ENCODE peak calls at places on chromosome 3, in eight cellular contexts. U is tibial nerve, I is spleen, R is AG10803, Q is skeletal muscle cell, B is GM23338, H is mesenchymal stem cell, C is left ventricle myocardium inferior. M is an unnamed sample.

GRCh38 chr3:66021731-66022131 is 17.0 kb downstream of the MAGI1 start:
- DNase-seq in U (no peak), H (no peak), R (no peak), C (no peak), Q (no peak), B (peak), I (no peak), M (no peak)

GRCh38 chr3:101383156-101383575 is 62.8 kb upstream of the IMPG2 start:
- DNase-seq in C (no peak), U (no peak), R (peak), Q (peak), I (no peak), H (peak), B (peak), M (peak)

GRCh38 chr3:190514163-190515153 is 573 bp downstream of the IL1RAP start:
- DNase-seq in R (peak), C (peak), I (peak), U (peak), Q (no peak), H (peak), B (peak), M (peak)

GRCh38 chr3:58639842-58640241 is 26.7 kb downstream of the FAM3D start:
- DNase-seq in R (no peak), Q (no peak), H (no peak), C (no peak), B (no peak), U (no peak), I (no peak), M (no peak)

GRCh38 chr3:140500473-140500872 is 177.4 kb upstream of the TRIM42 start:
- DNase-seq in U (no peak), C (no peak), H (no peak), Q (no peak), B (no peak), R (no peak), I (no peak), M (no peak)

GRCh38 chr3:76021376-76021775 is 236.0 kb upstream of the ZNF717 start:
- DNase-seq in I (no peak), U (no peak), H (peak), R (no peak), C (no peak), B (no peak), Q (no peak), M (no peak)

GRCh38 chr3:30042274-30042859 is 564.0 kb upstream of the TGFBR2 start:
- DNase-seq in I (no peak), B (peak), Q (peak), H (peak), R (peak), U (peak), C (peak), M (peak)

GRCh38 chr3:187748050-187748481 is 2.8 kb upstream of the BCL6 start:
- DNase-seq in I (peak), C (peak), U (peak), Q (no peak), B (peak), R (peak), H (peak), M (peak)

GRCh38 chr3:114221165-114221880 is 16.1 kb downstream of the ZNF80 start:
- DNase-seq in I (no peak), H (no peak), C (peak), B (no peak), U (no peak), R (peak), Q (no peak), M (peak)

GRCh38 chr3:57557088-57557537 is 1.0 kb downstream of the PDE12 start:
- DNase-seq in R (peak), Q (peak), H (peak), I (no peak), B (peak), C (no peak), U (no peak), M (peak)

GRCh38 chr3:50806031-50806430 is 131.3 kb downstream of the DOCK3 start:
- DNase-seq in B (no peak), Q (no peak), R (no peak), I (no peak), H (no peak), U (no peak), C (no peak), M (no peak)

GRCh38 chr3:37377670-37378069 is 203.3 kb upstream of the LRRFIP2 start:
- DNase-seq in I (no peak), C (no peak), B (no peak), U (no peak), R (no peak), Q (no peak), H (no peak), M (no peak)

GRCh38 chr3:150666167-150666566 is 37.6 kb downstream of the ERICH6 start:
- DNase-seq in Q (no peak), R (no peak), I (no peak), U (no peak), B (no peak), H (no peak), C (no peak), M (no peak)

GRCh38 chr3:39814007-39814406 is 4.6 kb downstream of the MYRIP start:
- DNase-seq in U (no peak), H (no peak), I (no peak), Q (peak), R (peak), B (no peak), C (no peak), M (peak)

GRCh38 chr3:72272356-72272755 is 487.4 kb upstream of the PROK2 start:
- DNase-seq in R (no peak), H (no peak), U (no peak), C (no peak), I (no peak), Q (no peak), B (no peak), M (no peak)

GRCh38 chr3:72275296-72275820 is 490.4 kb upstream of the PROK2 start:
- DNase-seq in H (no peak), I (no peak), B (no peak), Q (no peak), R (no peak), U (no peak), C (no peak), M (no peak)

GRCh38 chr3:72273615-72274014 is 488.7 kb upstream of the PROK2 start:
- DNase-seq in B (peak), U (no peak), R (peak), C (no peak), I (no peak), Q (peak), H (peak), M (peak)

GRCh38 chr3:72271923-72272322 is 487.0 kb upstream of the PROK2 start:
- DNase-seq in U (no peak), C (no peak), H (no peak), Q (no peak), B (no peak), R (no peak), I (no peak), M (no peak)

GRCh38 chr3:72274511-72275295 is 489.8 kb upstream of the PROK2 start:
- DNase-seq in H (peak), R (peak), Q (peak), I (no peak), U (peak), B (no peak), C (peak), M (peak)
- H3K4me3 ChIP-seq in H (no peak), R (no peak), Q (no peak), I (no peak), U (no peak), B (no peak), C (peak), M (peak)

DNA sequence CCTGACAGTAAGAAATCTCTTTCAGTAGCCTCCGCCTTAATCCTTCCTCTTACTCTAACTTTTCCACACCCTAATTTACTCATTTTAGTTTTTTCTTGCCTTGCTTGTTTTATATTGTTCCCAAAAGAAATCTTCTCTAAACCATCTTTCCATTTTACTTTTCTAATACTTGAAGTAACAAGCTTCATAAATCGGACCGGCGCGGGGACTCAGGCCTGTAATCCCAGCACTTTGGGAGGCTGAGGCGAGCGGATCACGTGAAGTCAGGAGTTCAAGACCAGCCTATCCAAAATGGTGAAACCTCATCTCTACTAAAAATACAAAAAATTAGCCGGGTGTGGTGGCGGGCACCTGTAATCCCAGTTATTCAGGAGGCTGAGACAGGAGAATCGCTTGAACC is 17.3 kb downstream of the ZNF148 start:
- DNase-seq in H (no peak), Q (no peak), U (no peak), R (no peak), B (no peak), C (no peak), I (no peak), M (no peak)
- H3K4me3 ChIP-seq in H (no peak), Q (peak), U (peak), R (peak), B (peak), C (peak), I (peak), M (no peak)

DNA sequence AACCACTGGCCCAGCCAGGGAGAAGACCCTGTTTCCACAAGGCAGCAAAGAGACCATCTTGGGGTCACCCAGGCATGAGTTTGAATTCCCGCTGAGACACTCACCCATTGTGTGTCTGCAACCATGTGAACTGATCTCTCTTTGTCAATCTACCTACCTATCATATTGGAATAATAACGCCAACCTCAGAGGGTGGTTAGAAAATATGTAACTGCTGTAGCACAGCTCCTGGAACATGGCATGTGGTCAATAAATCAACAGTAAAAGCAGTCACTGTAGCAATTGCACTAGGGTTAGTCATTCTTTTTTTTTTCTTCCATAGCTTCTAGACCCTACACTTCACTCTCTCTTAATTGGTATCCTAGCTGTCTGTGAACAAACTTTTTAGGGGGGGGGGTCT is 64.2 kb upstream of the SLCO2A1 start:
- DNase-seq in H (peak), C (no peak), R (peak), Q (no peak), I (no peak), U (no peak), B (no peak), M (no peak)
- H3K4me3 ChIP-seq in H (no peak), C (no peak), R (no peak), Q (no peak), I (no peak), U (no peak), B (no peak), M (no peak)

DNA sequence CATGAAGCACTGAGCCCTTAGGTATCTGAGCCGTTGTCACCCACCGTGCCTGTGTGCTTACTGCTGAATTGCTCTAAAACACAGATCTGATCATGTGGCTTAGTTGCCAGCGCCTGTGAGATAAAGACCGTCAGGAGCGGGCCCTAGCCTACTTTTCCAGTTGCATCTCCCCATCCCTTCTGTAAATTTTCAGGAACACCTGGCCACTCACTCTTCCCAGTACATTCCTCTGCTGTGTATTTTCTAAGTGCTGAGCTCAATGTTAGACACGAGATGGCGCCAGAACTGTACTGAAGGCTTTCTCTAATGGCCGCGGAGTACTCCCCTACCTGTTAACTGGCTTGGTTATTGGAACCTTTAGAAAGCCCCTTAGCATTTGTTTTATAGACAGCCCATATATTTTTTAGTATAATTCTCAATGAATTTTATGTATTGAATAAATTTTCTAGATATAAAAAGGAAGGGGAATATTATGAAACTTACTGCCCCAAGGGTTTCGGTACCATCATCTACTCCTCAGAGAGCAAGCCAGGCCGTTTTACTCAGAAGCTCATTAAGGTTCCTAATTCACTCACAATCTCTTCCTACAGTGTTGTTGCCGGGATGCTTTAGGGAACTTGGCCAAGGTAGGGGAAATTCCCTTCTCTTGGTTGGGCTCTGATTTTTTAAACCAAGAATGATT is 16.7 kb upstream of the WNT7A start:
- DNase-seq in R (peak), B (peak), I (peak), C (no peak), U (no peak), H (peak), Q (peak), M (peak)
- H3K4me3 ChIP-seq in R (peak), B (peak), I (no peak), C (peak), U (no peak), H (no peak), Q (no peak), M (no peak)

GRCh38 chr3:43892535-43892934 is 201.8 kb downstream of the ABHD5 start:
- DNase-seq in C (no peak), I (no peak), H (no peak), R (no peak), U (no peak), B (no peak), Q (no peak), M (no peak)

GRCh38 chr3:43893721-43894120 is 203.0 kb downstream of the ABHD5 start:
- DNase-seq in H (peak), Q (no peak), I (no peak), R (no peak), B (no peak), C (no peak), U (no peak), M (no peak)

GRCh38 chr3:43892061-43892460 is 201.3 kb downstream of the ABHD5 start:
- DNase-seq in Q (no peak), R (no peak), I (no peak), H (no peak), B (no peak), C (no peak), U (no peak), M (no peak)

GRCh38 chr3:43895573-43895972 is 204.8 kb downstream of the ABHD5 start:
- DNase-seq in R (no peak), I (no peak), C (no peak), U (no peak), H (no peak), Q (no peak), B (no peak), M (no peak)

GRCh38 chr3:43894176-43895049 is 203.7 kb downstream of the ABHD5 start:
- DNase-seq in C (peak), H (peak), Q (peak), B (peak), I (peak), R (peak), U (no peak), M (peak)
- H3K4me3 ChIP-seq in C (peak), H (peak), Q (peak), B (peak), I (peak), R (peak), U (peak), M (peak)

GRCh38 chr3:194769020-194769643 is 83.4 kb downstream of the FAM43A start:
- DNase-seq in R (peak), C (peak), Q (peak), H (peak), U (peak), B (peak), I (peak), M (peak)
- H3K4me3 ChIP-seq in R (peak), C (peak), Q (peak), H (no peak), U (peak), B (peak), I (peak), M (peak)

GRCh38 chr3:10337323-10338163 is 16.6 kb upstream of the SEC13 start:
- DNase-seq in I (peak), Q (no peak), U (no peak), H (no peak), B (no peak), C (no peak), R (no peak), M (no peak)
- H3K4me3 ChIP-seq in I (no peak), Q (no peak), U (no peak), H (no peak), B (no peak), C (no peak), R (no peak), M (no peak)

DNA sequence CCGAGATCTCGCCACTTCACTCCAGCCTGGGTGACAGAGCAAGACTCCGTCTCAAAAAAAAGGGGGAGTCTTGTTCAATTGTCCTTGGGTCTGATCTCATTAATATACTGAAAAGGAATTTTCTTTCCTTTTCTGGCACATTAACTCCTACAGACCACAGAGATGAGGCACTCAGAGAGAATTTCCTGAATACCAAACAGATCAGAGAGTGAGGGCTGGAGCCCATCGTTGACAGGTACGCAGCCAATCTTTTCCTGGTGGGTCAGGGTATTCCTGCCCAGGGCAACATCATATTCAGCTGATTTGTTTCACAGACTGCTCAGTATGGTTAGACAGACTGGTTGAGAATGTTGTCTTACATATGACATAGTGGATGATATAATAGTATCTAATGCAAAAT is 82.8 kb upstream of the TNFSF10 start:
- DNase-seq in Q (no peak), I (no peak), B (no peak), C (no peak), H (no peak), U (no peak), R (peak), M (peak)
- H3K4me3 ChIP-seq in Q (no peak), I (no peak), B (no peak), C (no peak), H (no peak), U (no peak), R (no peak), M (no peak)

GRCh38 chr3:42838571-42838970 is 29.3 kb downstream of the ACKR2 start:
- DNase-seq in I (no peak), R (no peak), C (no peak), H (no peak), U (no peak), Q (no peak), B (no peak), M (no peak)

GRCh38 chr3:42836545-42837123 is 27.4 kb downstream of the ACKR2 start:
- DNase-seq in I (no peak), H (no peak), U (no peak), Q (no peak), R (no peak), C (no peak), B (no peak), M (no peak)

GRCh38 chr3:42841332-42841731 is 32.1 kb downstream of the ACKR2 start:
- DNase-seq in B (no peak), R (no peak), C (no peak), U (no peak), I (no peak), Q (no peak), H (no peak), M (no peak)

GRCh38 chr3:42843730-42844713 is 31.7 kb downstream of the CYP8B1 start:
- DNase-seq in U (peak), I (no peak), C (no peak), H (no peak), B (peak), Q (no peak), R (no peak), M (no peak)

GRCh38 chr3:42839616-42840015 is 30.4 kb downstream of the ACKR2 start:
- DNase-seq in H (peak), R (peak), U (no peak), B (peak), C (no peak), Q (no peak), I (no peak), M (peak)
- H3K4me3 ChIP-seq in H (no peak), R (peak), U (no peak), B (no peak), C (peak), Q (peak), I (no peak), M (no peak)

M was measured in fibroblast of pulmonary artery.